ENCODE peak calls at places on chromosomes 1 and 21, in seven cellular contexts. C, D, W, X, U, P and R are unnamed samples.

GRCh38 chr1:182662121-182662890 is 22.1 kb downstream of the RGS8 start:
- DNase-seq in X (no peak), U (no peak), P (no peak), D (no peak), C (no peak), W (no peak), R (no peak)

GRCh38 chr1:68331117-68331865 is 99.0 kb upstream of the WLS start:
- DNase-seq in C (peak), X (no peak), U (peak), W (no peak), D (no peak), P (no peak), R (no peak)

GRCh38 chr1:155178441-155179106 is 4.9 kb downstream of the TRIM46 start:
- DNase-seq in U (no peak), X (no peak), C (no peak), P (no peak), D (peak), W (no peak), R (no peak)

GRCh38 chr1:36986241-36986955 is 47.9 kb downstream of the GRIK3 start:
- DNase-seq in U (no peak), D (no peak), X (no peak), C (no peak), P (no peak), W (no peak), R (no peak)

GRCh38 chr1:79845951-79846350 is 839.4 kb upstream of the ADGRL4 start:
- DNase-seq in C (no peak), X (no peak), P (no peak), U (no peak), D (no peak), W (no peak), R (no peak)

GRCh38 chr1:33155877-33156538 is 25.8 kb downstream of the TRIM62 start:
- DNase-seq in W (no peak), C (no peak), D (no peak), X (peak), P (no peak), U (no peak), R (no peak)

GRCh38 chr21:43712268-43712942 is 6.5 kb upstream of the PDXK start:
- DNase-seq in U (no peak), W (no peak), P (no peak), C (peak), X (no peak), D (peak), R (no peak)

GRCh38 chr1:154760469-154760933 is 109.6 kb downstream of the KCNN3 start:
- DNase-seq in P (no peak), X (peak), C (peak), U (peak), W (peak), D (peak), R (no peak)

GRCh38 chr1:57798499-57798898 is 374.6 kb upstream of the DAB1 start:
- DNase-seq in C (no peak), D (no peak), P (no peak), U (no peak), W (no peak), X (no peak), R (no peak)

GRCh38 chr1:110328274-110328673 is 10.9 kb upstream of the RBM15 start:
- DNase-seq in C (no peak), W (no peak), P (no peak), X (no peak), U (no peak), D (no peak), R (no peak)

GRCh38 chr1:152104854-152105253 is 10.4 kb downstream of the TCHH start:
- DNase-seq in U (no peak), X (no peak), P (no peak), D (no peak), W (no peak), C (no peak), R (no peak)
- TF ChIP-seq MAX in U (no peak), X (no peak), P (no peak), D (no peak), W (no peak), C (no peak), R (no peak)

DNA sequence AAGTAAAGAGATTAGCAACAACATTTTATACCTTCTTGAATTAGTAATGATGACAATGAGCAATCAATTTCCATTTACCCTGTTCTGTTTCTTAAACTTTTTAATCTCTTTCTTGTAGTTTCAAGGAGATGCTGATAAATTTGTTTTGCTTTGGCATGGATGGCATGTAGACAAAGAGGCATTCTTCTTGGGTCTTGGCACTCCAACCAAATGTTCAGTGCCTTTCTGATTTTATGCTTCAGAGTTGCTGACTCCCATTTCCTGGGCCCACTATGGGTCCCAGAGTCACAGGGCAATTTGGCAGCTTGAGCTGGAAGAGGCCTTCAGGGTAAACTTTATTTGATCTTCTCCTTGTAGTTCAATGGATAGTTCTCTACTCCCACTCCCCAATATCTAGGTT is 42.1 kb upstream of the OSBPL9 start:
- DNase-seq in W (no peak), P (no peak), C (no peak), U (no peak), D (no peak), X (no peak), R (no peak)
- H3K9ac ChIP-seq in W (no peak), P (no peak), C (no peak), U (no peak), D (no peak), X (no peak), R (no peak)

DNA sequence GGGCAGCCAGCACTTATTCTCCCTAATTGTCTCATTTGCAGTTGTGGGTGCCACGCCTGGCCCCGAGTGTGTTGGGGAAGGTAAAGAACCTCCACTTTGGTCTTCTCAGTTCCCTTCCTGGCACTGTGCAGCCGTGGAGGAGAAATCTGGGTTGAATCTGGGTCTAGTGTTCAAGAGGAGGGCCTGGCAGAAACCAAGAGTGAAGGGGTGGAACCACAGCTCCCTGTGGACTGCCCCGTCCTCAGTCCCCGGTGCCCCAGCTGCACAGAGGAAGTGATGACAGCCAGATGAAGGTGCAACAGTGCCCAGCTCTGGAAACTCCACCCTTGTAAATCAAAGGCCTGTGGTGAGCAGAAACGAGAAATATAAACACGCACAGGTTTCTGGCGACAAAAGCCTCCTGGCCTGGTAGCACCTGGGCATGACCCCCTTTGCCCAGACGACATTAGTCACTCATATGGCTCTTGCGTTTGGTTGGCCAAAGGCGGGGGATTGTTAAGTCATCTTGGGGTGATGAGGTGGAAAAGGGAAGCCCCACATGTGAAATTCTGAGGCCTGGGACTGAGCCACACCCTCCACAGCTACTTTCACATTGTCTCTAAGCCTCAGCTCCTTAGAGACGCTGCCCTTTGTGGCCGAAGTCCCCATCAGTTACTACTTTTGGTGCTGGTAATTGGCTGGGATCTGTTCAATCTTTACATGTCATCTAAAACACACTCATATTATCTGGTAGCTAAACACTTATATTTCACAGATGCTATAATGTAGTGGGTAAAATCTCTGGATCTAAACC is 4.2 kb upstream of the ECE1 start:
- DNase-seq in C (peak), U (no peak), D (no peak), W (no peak), P (peak), X (no peak), R (no peak)
- TF ChIP-seq MAX in C (peak), U (no peak), D (no peak), W (no peak), P (no peak), X (no peak), R (no peak)

DNA sequence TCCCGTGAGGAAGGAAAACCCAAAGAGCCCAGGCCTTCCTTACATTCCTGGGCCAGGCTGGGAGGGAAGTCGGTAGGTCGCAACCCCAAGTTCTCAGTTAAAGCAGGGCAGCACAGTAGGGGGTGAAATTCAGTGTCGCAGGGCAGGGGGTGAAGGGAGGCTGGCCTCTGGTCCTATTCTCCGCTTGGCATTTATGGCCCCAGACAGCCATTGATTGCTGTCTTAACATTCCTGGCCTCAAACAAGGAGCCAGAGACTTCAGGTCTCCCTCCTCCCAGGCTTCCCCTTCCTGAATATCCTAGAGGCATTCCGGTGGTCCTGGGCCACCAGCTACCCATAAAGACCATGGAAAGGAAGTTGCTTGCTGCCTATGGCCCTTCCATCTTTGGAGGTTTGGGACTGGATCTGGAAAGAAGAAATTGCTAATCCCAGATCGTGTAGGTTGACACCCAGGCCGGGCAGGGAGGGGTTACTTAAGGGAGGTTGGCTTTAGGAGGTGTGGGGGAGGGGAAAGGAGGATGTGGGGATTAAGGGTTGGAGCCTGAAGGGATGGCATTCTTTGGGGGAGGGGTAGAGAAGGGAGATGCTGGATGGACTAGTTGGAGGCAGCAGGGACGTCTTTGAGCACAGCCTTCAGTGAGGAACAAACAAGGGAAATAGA is 1.7 kb downstream of the LIN28A start:
- DNase-seq in D (no peak), W (no peak), U (no peak), X (no peak), C (no peak), P (no peak), R (no peak)
- H3K9ac ChIP-seq in D (no peak), W (no peak), U (no peak), X (no peak), C (no peak), P (no peak), R (peak)

GRCh38 chr1:2787163-2787911 is 14.2 kb downstream of the TTC34 start:
- DNase-seq in W (peak), U (no peak), C (no peak), P (no peak), X (no peak), D (no peak), R (no peak)

GRCh38 chr1:2784854-2785630 is 16.5 kb downstream of the TTC34 start:
- DNase-seq in P (no peak), W (peak), D (no peak), U (no peak), X (no peak), C (no peak), R (no peak)

GRCh38 chr1:2788506-2789163 is 12.9 kb downstream of the TTC34 start:
- DNase-seq in D (no peak), W (no peak), P (no peak), X (no peak), C (no peak), U (no peak), R (no peak)

GRCh38 chr1:2785631-2786328 is 15.7 kb downstream of the TTC34 start:
- DNase-seq in X (no peak), C (no peak), D (no peak), U (no peak), W (peak), P (no peak), R (no peak)

DNA sequence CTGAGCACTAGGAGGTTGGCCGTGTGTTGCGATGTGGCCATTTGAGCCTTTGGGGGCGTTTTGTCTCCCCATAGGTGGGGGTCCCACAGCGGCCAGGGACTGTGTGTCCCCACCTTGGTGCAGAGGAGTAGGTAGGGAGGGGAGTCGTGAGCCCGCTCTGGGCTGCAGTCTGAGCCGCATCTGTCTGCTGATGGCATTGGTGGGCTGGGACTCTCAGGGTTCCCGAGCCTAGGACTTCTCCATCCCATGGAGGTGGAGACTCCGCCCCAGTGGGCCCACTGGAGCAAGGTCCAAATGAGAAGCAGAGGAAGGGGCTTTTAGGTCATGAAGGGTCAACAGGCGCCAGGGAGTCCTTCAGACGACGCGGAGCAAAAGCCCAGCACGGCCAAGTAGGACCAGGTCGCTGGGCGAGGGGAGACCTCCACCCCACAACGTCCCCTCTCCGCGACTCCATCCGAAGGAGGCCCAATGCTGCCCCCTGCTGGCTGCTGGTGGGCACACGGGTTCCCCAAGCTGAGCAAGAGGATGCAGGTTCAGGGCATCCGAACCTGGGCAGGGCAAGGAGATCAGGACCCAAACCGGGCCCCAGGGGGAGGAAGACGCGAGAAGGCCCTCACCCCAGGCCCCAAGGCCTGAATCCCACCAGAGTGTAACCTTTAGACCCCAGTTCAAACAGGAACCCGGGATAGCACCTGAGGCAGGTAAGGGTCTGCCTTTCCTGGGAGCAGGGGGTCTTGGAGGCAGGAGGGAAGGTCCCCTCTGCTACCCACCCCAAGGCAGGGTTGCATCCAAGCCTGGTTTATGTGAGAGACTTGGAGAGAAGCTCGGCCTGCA is 14.9 kb downstream of the TTC34 start:
- DNase-seq in D (peak), U (peak), P (no peak), W (peak), X (no peak), C (no peak), R (peak)
- TF ChIP-seq MAX in D (no peak), U (no peak), P (no peak), W (no peak), X (no peak), C (no peak), R (no peak)

GRCh38 chr1:65297686-65298085 is 11.7 kb upstream of the DNAJC6 start:
- DNase-seq in X (no peak), D (no peak), C (no peak), P (no peak), U (no peak), W (no peak), R (no peak)

GRCh38 chr1:65289449-65289848 is 19.9 kb upstream of the DNAJC6 start:
- DNase-seq in X (no peak), P (no peak), U (no peak), C (no peak), W (no peak), D (no peak), R (no peak)

DNA sequence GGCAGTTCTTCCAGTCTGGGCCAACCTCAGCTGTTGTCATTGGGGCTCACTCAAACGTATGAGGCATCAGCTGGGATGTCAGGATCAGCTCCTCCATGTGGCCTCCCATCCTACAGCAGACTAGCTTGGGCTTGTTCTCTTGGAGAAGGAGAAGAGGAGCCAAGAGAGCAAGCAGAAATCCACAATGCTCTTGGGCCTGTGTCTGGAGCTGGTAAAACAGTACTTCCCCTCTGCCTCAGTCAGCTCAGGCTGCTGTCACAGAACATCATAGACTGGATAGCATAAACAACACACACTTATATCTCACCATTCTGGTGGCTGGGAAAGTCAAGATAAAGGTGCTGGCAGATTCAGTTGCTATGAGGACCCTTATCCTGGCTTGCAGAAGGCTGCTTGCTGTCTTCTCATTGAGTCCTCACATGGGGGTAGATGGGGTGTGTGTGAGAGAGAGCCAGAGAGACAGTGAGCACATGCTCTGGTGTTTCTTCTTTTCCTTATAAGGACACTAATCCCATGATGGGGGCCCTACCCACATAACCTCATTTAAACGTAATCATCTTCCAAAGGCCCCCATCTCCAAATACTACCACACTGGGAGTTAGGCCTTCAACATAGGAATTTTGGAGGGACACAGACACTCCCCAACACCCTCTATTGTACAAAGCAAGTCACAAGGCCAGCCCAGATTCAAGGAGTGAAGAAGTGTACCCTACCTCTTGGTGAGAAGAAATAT is 16.3 kb upstream of the DNAJC6 start:
- DNase-seq in C (no peak), D (peak), P (no peak), W (no peak), X (no peak), U (no peak), R (no peak)
- H3K9ac ChIP-seq in C (no peak), D (peak), P (no peak), W (no peak), X (no peak), U (no peak), R (no peak)

GRCh38 chr1:244782056-244782455 is 53.4 kb upstream of the COX20 start:
- DNase-seq in P (no peak), D (no peak), X (no peak), C (no peak), U (no peak), W (no peak), R (no peak)

GRCh38 chr1:244780311-244780710 is 55.1 kb upstream of the COX20 start:
- DNase-seq in C (no peak), P (no peak), D (no peak), X (no peak), W (no peak), U (no peak), R (no peak)

GRCh38 chr1:244779410-244779809 is 56.0 kb upstream of the COX20 start:
- DNase-seq in W (no peak), D (no peak), P (no peak), X (no peak), C (no peak), U (no peak), R (no peak)

GRCh38 chr1:244783138-244783537 is 52.3 kb upstream of the COX20 start:
- DNase-seq in U (no peak), W (no peak), P (no peak), X (no peak), C (no peak), D (peak), R (no peak)

GRCh38 chr1:244778356-244778755 is 57.1 kb upstream of the COX20 start:
- DNase-seq in D (no peak), P (no peak), X (no peak), U (peak), W (no peak), C (peak), R (no peak)
- TF ChIP-seq MAX in D (no peak), P (no peak), X (no peak), U (no peak), W (no peak), C (no peak), R (no peak)